ENCODE peak calls at places on chromosomes 6 and 20, in ten cellular contexts. X, D, Y, B, H, U, C, J, T and Z are unnamed samples.

GRCh38 chr6:169556758-169557505 is 144.9 kb downstream of the WDR27 start:
- DNase-seq in U (peak; percentile 79), X (no peak), B (peak; percentile 59), C (no peak), T (no peak), Y (no peak), H (no peak), D (no peak), J (no peak), Z (no peak)

GRCh38 chr20:43576108-43576507 is 14.6 kb upstream of the IFT52 start:
- DNase-seq in Y (no peak), C (no peak), U (no peak), X (no peak), D (no peak), B (no peak), T (no peak), J (no peak), H (no peak), Z (no peak)

GRCh38 chr6:149895702-149896310 is 2.1 kb downstream of the RAET1E start:
- DNase-seq in B (no peak), C (peak; percentile 49), J (no peak), D (no peak), T (no peak), U (no peak), Y (peak; percentile 52), H (no peak), X (no peak), Z (no peak)

GRCh38 chr20:36544134-36545018 is 3.1 kb downstream of the MYL9 start:
- DNase-seq in T (peak; percentile 70), Y (peak; percentile 79), U (no peak), C (peak; percentile 64), H (no peak), D (no peak), X (no peak), B (no peak), J (no peak), Z (no peak)

GRCh38 chr6:113971786-113972185 is 838 bp upstream of the HDAC2 start:
- DNase-seq in U (no peak), T (no peak), C (peak; percentile 28), J (no peak), Y (peak; percentile 17), X (peak; percentile 28), H (no peak), D (peak; percentile 82), B (no peak), Z (no peak)

GRCh38 chr20:50820515-50821256 is 25.8 kb downstream of the BCAS4 start:
- DNase-seq in T (no peak), B (no peak), U (no peak), H (no peak), Y (no peak), D (no peak), X (no peak), C (no peak), J (no peak), Z (no peak)

GRCh38 chr6:168473197-168473596 is 32.2 kb downstream of the SMOC2 start:
- DNase-seq in D (no peak), J (no peak), Y (no peak), H (no peak), U (no peak), X (no peak), C (no peak), T (no peak), B (no peak), Z (no peak)

GRCh38 chr6:45480697-45481415 is 103.1 kb upstream of the SUPT3H start:
- DNase-seq in T (no peak), U (no peak), X (no peak), C (no peak), B (no peak), H (no peak), Y (peak; percentile 78), D (no peak), J (no peak), Z (no peak)

GRCh38 chr6:63573140-63573898 is 1.0 kb downstream of the LOC128125822 start:
- DNase-seq in Y (peak; percentile 81), C (peak; percentile 78), D (peak; percentile 80), H (peak; percentile 94), B (peak; percentile 39), J (peak; percentile 72), U (peak; percentile 68), T (peak; percentile 92), X (peak; percentile 76), Z (peak; percentile 86)

GRCh38 chr6:79605968-79606764 is 25.0 kb upstream of the SH3BGRL2 start:
- DNase-seq in D (no peak), X (no peak), T (no peak), C (no peak), U (no peak), B (no peak), Y (no peak), J (no peak), H (no peak), Z (no peak)

GRCh38 chr20:25129908-25130307 is 48.0 kb upstream of the VSX1 start:
- DNase-seq in X (no peak), C (no peak), H (no peak), D (no peak), U (no peak), B (no peak), T (no peak), Y (no peak), J (no peak), Z (no peak)

GRCh38 chr20:59939879-59940128 is 301 bp downstream of the PPP1R3D start:
- DNase-seq in U (no peak), J (no peak), B (peak; percentile 31), H (no peak), C (no peak), T (peak; percentile 76), Y (peak; percentile 22), X (no peak), D (no peak), Z (peak; percentile 55)

GRCh38 chr6:31690231-31691077 is 9.6 kb upstream of the LY6G5C start:
- DNase-seq in U (no peak), D (peak; percentile 71), Y (no peak), B (no peak), H (peak; percentile 88), T (no peak), J (no peak), C (no peak), X (no peak), Z (no peak)

GRCh38 chr20:7151666-7152065 is 384.2 kb downstream of the BMP2 start:
- DNase-seq in Y (no peak), T (no peak), H (no peak), B (no peak), X (no peak), J (no peak), C (peak; percentile 49), D (no peak), U (no peak), Z (no peak)

GRCh38 chr6:108118791-108119211 is 44.3 kb upstream of the OSTM1 start:
- DNase-seq in U (peak; percentile 59), C (no peak), T (no peak), Y (no peak), B (no peak), J (no peak), X (no peak), H (no peak), D (peak; percentile 38), Z (no peak)